ENCODE peak calls at places on chromosome 1, in six cellular contexts. A is HepG2, Q is HCT116, R is K562, N is GM12878, V is H1. T is an unnamed sample. For H3K79me2, the result is how much of the 10 kb centered on the place peaks cover.

GRCh38 chr1:215992620-215993019 is 425.5 kb downstream of the KCTD3 start:
- DNase-seq in R (no peak), V (no peak), Q (no peak), A (peak), N (no peak), T (no peak)

GRCh38 chr1:170720661-170721060 is 56.7 kb downstream of the PRRX1 start:
- DNase-seq in V (no peak), R (no peak), N (no peak), A (no peak), Q (no peak), T (no peak)

GRCh38 chr1:77592906-77593305 is 89.6 kb downstream of the ZZZ3 start:
- DNase-seq in R (no peak), N (no peak), Q (no peak), V (no peak), A (no peak), T (no peak)

GRCh38 chr1:65425697-65426096 is 5.2 kb downstream of the LEPR start:
- DNase-seq in A (peak), Q (no peak), R (no peak), V (no peak), N (no peak), T (peak)

GRCh38 chr1:234926574-234927311 is 201.9 kb downstream of the TOMM20 start:
- DNase-seq in V (no peak), N (peak), R (no peak), A (no peak), Q (no peak), T (peak)

GRCh38 chr1:182677393-182678098 is 6.8 kb downstream of the RGS8 start:
- DNase-seq in R (no peak), N (peak), Q (no peak), A (no peak), V (no peak), T (no peak)

GRCh38 chr1:52469108-52469507 is 64.7 kb downstream of the PRPF38A start:
- DNase-seq in V (no peak), A (no peak), R (no peak), N (no peak), Q (no peak), T (no peak)

GRCh38 chr1:112508242-112509004 is at the start of gene WNT2B:
- DNase-seq in Q (no peak), V (no peak), N (no peak), A (peak), R (peak), T (peak)

GRCh38 chr1:63790989-63791388 is 17.2 kb downstream of the ROR1 start:
- DNase-seq in V (no peak), N (no peak), A (no peak), Q (no peak), R (no peak), T (no peak)

GRCh38 chr1:107057197-107058133 is 991 bp downstream of the PRMT6 start:
- DNase-seq in Q (no peak), A (peak), R (peak), N (no peak), V (peak), T (peak)

GRCh38 chr1:221708987-221709386 is 32.9 kb downstream of the DUSP10 start:
- DNase-seq in A (peak), N (no peak), Q (no peak), V (no peak), R (no peak), T (peak)

GRCh38 chr1:92571578-92571977 is 84.9 kb upstream of the GFI1 start:
- DNase-seq in N (no peak), R (no peak), Q (no peak), V (no peak), A (no peak), T (no peak)

GRCh38 chr1:29901618-29902017 is 665.3 kb downstream of the PTPRU start:
- DNase-seq in A (no peak), R (no peak), Q (no peak), V (no peak), N (no peak), T (no peak)

GRCh38 chr1:27726173-27726793 is 522 bp downstream of the FAM76A start:
- DNase-seq in N (no peak), Q (peak), R (peak), V (no peak), A (peak), T (peak)

GRCh38 chr1:203765029-203765837 is at the start of gene LAX1:
- DNase-seq in A (no peak), N (peak), Q (no peak), R (no peak), V (no peak), T (peak)

GRCh38 chr1:231278100-231278790 is 37.2 kb downstream of the GNPAT start:
- DNase-seq in R (no peak), Q (no peak), N (no peak), A (no peak), V (no peak), T (peak)

GRCh38 chr1:211183924-211184323 is 50.0 kb upstream of the KCNH1 start:
- DNase-seq in A (no peak), N (no peak), R (no peak), V (no peak), Q (no peak), T (no peak)

GRCh38 chr1:113886417-113887391 is 677 bp downstream of the BCL2L15 start:
- DNase-seq in V (no peak), A (no peak), R (no peak), N (no peak), Q (no peak), T (no peak)

GRCh38 chr1:59690531-59690930 is 124.2 kb upstream of the HOOK1 start:
- DNase-seq in V (no peak), A (no peak), R (no peak), N (no peak), Q (no peak), T (no peak)

GRCh38 chr1:161020573-161021167 is at the start of gene F11R:
- DNase-seq in A (peak), N (no peak), R (peak), Q (no peak), V (no peak), T (peak)
- TF ChIP-seq POLR2A in A (peak), N (peak), R (peak), Q (no peak), V (peak), T (peak)

GRCh38 chr1:41900611-41901444 is 17.9 kb downstream of the HIVEP3 start:
- DNase-seq in N (no peak), R (no peak), V (peak), A (no peak), Q (no peak), T (peak)
- H3K79me2 ChIP-seq in N (under half), R (under half), V (under half), A (under half), Q (under half), T (under half)

DNA sequence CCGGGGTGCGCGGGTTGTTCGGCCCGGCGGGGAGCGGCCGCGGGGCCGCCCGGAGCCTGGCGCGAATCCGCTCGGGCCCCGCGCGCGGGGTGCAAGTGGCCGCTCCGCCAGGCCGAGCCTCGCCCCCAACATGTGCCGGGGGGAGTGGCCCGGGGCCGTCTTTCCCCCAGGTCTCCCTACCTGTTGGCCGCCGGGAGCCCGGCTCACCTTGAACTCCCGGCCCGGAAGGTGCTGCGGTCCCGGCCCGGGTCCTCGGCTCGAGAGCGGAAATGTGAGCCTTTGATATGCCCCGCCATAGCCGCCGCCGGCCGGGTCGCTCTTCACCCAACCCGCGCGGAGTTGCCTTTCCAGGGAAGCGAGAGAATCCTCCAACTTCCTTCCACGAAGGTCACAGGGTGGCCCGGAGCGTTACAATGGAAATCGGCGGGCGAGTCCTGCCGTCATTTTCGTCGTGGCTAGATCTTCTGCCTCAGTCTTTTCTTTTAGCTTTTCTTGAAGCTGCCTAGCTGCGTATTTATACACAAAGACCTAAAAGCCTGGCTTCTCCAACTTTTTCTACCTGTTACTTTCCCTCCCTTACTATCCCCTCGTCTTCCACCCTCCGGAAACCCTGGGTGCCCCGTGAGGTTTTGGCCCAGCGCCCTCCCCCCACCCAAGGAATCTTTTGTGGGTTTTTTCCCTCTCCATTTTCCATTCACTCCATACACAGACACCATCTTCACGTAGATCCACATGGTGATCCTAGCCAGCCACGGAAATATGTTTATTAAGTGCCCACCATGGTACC is 856 bp downstream of the PTGFRN start:
- DNase-seq in R (peak), Q (no peak), A (peak), N (no peak), V (no peak), T (peak)
- TF ChIP-seq POLR2A in R (no peak), Q (no peak), A (no peak), N (no peak), V (no peak), T (no peak)

GRCh38 chr1:25548601-25549000 is 5.2 kb downstream of the LDLRAP1 start:
- DNase-seq in R (no peak), A (no peak), Q (no peak), N (no peak), V (no peak), T (no peak)
- H3K79me2 ChIP-seq in R (half or more), A (under half), Q (under half), N (under half), V (under half), T (under half)

GRCh38 chr1:24142546-24143431 is at the start of gene IL22RA1:
- DNase-seq in N (no peak), V (no peak), R (no peak), Q (peak), A (peak), T (no peak)

GRCh38 chr1:24141311-24141997 is 1.5 kb downstream of the IL22RA1 start:
- DNase-seq in N (no peak), A (peak), R (no peak), V (no peak), Q (no peak), T (no peak)

GRCh38 chr1:24139159-24139489 is 3.8 kb downstream of the IL22RA1 start:
- DNase-seq in R (no peak), N (no peak), Q (no peak), A (no peak), V (no peak), T (no peak)

GRCh38 chr1:24139846-24140425 is 3.0 kb downstream of the IL22RA1 start:
- DNase-seq in A (no peak), R (no peak), V (no peak), Q (no peak), N (no peak), T (no peak)

DNA sequence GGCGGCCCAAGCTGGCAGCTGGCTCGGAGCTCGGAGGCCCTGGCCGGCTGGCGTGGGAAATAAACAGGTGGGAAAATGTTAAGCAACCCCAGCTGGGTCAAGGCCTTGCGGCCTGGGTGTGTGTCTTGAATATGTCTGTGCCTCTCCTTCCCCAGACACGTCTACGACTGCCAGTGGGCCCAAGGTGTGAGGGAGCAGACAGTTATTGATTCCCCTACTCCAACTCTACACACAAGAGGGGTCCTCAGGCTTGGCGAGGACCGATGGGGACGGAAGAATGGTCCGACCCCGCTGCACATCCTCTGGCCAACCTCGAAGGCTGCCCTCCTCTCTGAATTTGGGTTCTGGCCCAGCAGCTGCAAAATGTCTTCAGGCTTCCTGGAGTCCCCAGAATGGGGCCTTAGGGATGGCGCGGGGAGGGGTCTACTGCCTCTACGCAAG is 2.2 kb downstream of the IL22RA1 start:
- DNase-seq in R (no peak), N (no peak), Q (no peak), A (no peak), V (no peak), T (no peak)
- TF ChIP-seq POLR2A in R (no peak), N (no peak), Q (no peak), A (no peak), V (no peak), T (no peak)

GRCh38 chr1:8370046-8370881 is 52.4 kb downstream of the SLC45A1 start:
- DNase-seq in V (no peak), Q (no peak), R (no peak), N (no peak), A (no peak), T (no peak)
- H3K79me2 ChIP-seq in V (half or more), Q (under half), R (under half), N (under half), A (under half), T (under half)

DNA sequence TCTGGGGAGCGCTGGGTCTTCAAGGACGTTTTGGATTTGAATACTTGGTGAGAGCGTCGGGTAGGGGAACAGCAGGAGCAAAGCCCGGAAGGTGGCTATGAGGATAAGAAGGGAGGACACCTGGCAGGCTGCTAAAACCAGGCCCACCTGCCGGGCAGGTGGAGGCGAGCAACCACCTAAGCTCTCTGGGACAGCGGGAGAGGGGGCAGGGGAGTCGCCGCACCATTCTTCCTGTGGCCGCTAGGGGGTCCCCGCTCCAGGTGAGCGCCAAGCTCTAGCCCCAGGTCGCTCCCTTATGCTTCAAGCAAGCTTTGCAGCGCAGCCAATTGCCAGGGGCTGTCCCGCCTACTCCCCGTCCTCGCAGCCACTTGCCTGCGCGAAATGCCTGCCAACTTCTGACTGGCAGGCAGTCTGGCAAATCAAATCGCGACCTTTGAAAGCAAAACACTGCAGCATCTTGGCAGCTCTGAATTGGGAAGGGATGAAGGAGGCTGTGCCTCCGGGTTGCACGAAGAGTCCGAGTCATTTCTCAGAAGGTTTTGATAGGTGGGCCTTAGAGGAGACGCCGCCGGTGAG is at the start of gene NIPAL3:
- DNase-seq in N (peak), Q (peak), A (peak), R (peak), V (peak), T (peak)
- TF ChIP-seq POLR2A in N (peak), Q (no peak), A (no peak), R (peak), V (no peak), T (peak)

DNA sequence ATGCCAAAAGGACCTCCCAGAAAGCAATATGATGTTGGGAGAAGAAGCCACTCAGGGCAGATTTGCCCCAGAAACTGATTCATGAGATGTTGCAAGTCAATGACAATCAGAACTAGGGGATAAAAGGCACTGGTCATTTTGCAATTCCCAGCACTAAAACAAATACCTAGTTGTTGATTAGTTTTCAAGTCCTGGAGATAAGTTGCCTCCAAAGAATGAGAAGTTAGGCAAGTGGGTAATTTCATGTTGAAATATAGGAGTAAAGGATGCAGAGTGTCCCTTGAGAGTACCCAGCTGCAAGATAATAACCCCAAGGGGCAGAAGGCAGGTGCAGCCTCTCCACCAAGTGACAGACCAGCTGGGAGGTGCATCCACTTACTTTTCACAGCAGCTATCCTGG is 363.6 kb downstream of the PBX1 start:
- DNase-seq in N (no peak), Q (no peak), V (no peak), R (no peak), A (no peak), T (no peak)
- H3K79me2 ChIP-seq in N (under half), Q (under half), V (under half), R (under half), A (under half), T (under half)

T was measured in endothelial cell of umbilical vein.